ENCODE peak calls at places on chromosome 7, in five cellular contexts. K is CD8-positive, alpha-beta T cell; M is psoas muscle; C is activated T-cell treated with anti-CD3 and anti-CD28 coated beads for 24 hours; S is GM13977. X is an unnamed sample.
A peak's percentile ranks its signal among the peaks of the same experiment; 100 is the strongest.

GRCh38 chr7:22808140-22808539 is 14.5 kb downstream of the TOMM7 start:
- DNase-seq in K (no peak), M (no peak), C (no peak), S (no peak), X (no peak)

GRCh38 chr7:19522486-19522885 is 186.4 kb downstream of the POLR1F start:
- DNase-seq in K (no peak), M (no peak), C (no peak), S (no peak), X (no peak)

GRCh38 chr7:97024209-97025129 is at the start of gene DLX5:
- DNase-seq in K (no peak), M (no peak), C (no peak), S (peak; percentile 31), X (peak; percentile 64)

GRCh38 chr7:157751951-157752673 is 415.3 kb downstream of the DNAJB6 start:
- DNase-seq in K (no peak), M (no peak), C (no peak), S (no peak), X (no peak)

GRCh38 chr7:52147240-52147639 is 830.6 kb upstream of the COBL start:
- DNase-seq in K (no peak), M (no peak), C (no peak), S (no peak), X (no peak)

GRCh38 chr7:33744293-33744692 is 161.0 kb upstream of the BMPER start:
- DNase-seq in K (no peak), M (no peak), C (no peak), S (peak; percentile 40), X (no peak)

GRCh38 chr7:75056476-75056875 is 17.1 kb downstream of the RCC1L start:
- DNase-seq in K (no peak), M (no peak), C (no peak), S (no peak), X (no peak)

GRCh38 chr7:51354897-51355296 is 38.3 kb upstream of the COBL start:
- DNase-seq in K (no peak), M (no peak), C (no peak), S (no peak), X (no peak)

GRCh38 chr7:111827863-111828504 is 265.7 kb upstream of the IMMP2L start:
- DNase-seq in K (no peak), M (no peak), C (no peak), S (no peak), X (no peak)

GRCh38 chr7:80770061-80770460 is 131.6 kb downstream of the CD36 start:
- DNase-seq in K (no peak), M (no peak), C (no peak), S (no peak), X (no peak)

GRCh38 chr7:112868609-112869008 is 78.4 kb upstream of the TMEM168 start:
- DNase-seq in K (no peak), M (no peak), C (no peak), S (no peak), X (no peak)

GRCh38 chr7:96359876-96360275 is 38.0 kb upstream of the SLC25A13 start:
- DNase-seq in K (no peak), M (no peak), C (no peak), S (no peak), X (no peak)

GRCh38 chr7:22142593-22142992 is 196.9 kb upstream of the CDCA7L start:
- DNase-seq in K (no peak), M (no peak), C (no peak), S (no peak), X (no peak)

GRCh38 chr7:3267928-3268690 is 32.9 kb upstream of the SDK1 start:
- DNase-seq in K (no peak), M (no peak), C (no peak), S (no peak), X (peak; percentile 72)

GRCh38 chr7:30183712-30184372 is 49.1 kb downstream of the MTURN start:
- DNase-seq in K (no peak), M (no peak), C (no peak), S (no peak), X (no peak)

GRCh38 chr7:42344168-42344755 is 107.3 kb upstream of the GLI3 start:
- DNase-seq in K (no peak), M (no peak), C (no peak), S (no peak), X (no peak)

GRCh38 chr7:367351-367841 is 77.4 kb downstream of the FOXL3 start:
- DNase-seq in K (no peak), M (no peak), C (no peak), S (no peak), X (peak; percentile 7)

GRCh38 chr7:17207220-17207619 is 91.2 kb upstream of the AHR start:
- DNase-seq in K (no peak), M (no peak), C (no peak), S (no peak), X (no peak)

GRCh38 chr7:37149019-37149814 is 299.4 kb downstream of the ELMO1 start:
- DNase-seq in K (no peak), M (no peak), C (no peak), S (peak; percentile 18), X (no peak)

GRCh38 chr7:65731562-65732035 is 141.3 kb upstream of the VKORC1L1 start:
- DNase-seq in K (no peak), M (no peak), C (no peak), S (no peak), X (peak; percentile 67)

GRCh38 chr7:10022957-10023356 is 950.7 kb upstream of the PHF14 start:
- DNase-seq in K (no peak), M (no peak), C (no peak), S (no peak), X (peak; percentile 28)

GRCh38 chr7:136251826-136252225 is 274.7 kb upstream of the MTPN start:
- DNase-seq in K (no peak), M (no peak), C (no peak), S (no peak), X (no peak)

GRCh38 chr7:152752513-152752912 is 7.0 kb upstream of the ACTR3B start:
- DNase-seq in K (no peak), M (no peak), C (no peak), S (no peak), X (no peak)

GRCh38 chr7:157001920-157002818 is 8.3 kb downstream of the MNX1 start:
- DNase-seq in K (no peak), M (no peak), C (no peak), S (peak; percentile 42), X (no peak)

GRCh38 chr7:76189276-76189675 is 12.4 kb upstream of the SRRM3 start:
- DNase-seq in K (no peak), M (no peak), C (no peak), S (no peak), X (no peak)

X was measured in glutamatergic neuron.